ENCODE peak calls at places on chromosomes 11 and 22, in six cellular contexts. One of them, this sample, is unnamed.

GRCh38 chr11:6486256-6486655 is 5.0 kb downstream of the TIMM10B start:
- DNase-seq in activated CD4-positive, alpha-beta memory T cell treated with anti-CD3 and anti-CD28 coated beads, Interleukin-2, amount 10 ng/mL, durations not matched to agents 7 days and 5 days: no peak
- DNase-seq in activated naive CD4-positive, alpha-beta T cell: no peak
- DNase-seq in body of pancreas: no peak
- DNase-seq in T-helper 17 cell: no peak
- DNase-seq in NCI-H524: no peak
- DNase-seq in this sample: no peak

GRCh38 chr11:128576555-128576954 is 10.8 kb downstream of the ETS1 start:
- DNase-seq in activated CD4-positive, alpha-beta memory T cell treated with anti-CD3 and anti-CD28 coated beads, Interleukin-2, amount 10 ng/mL, durations not matched to agents 7 days and 5 days: no peak
- DNase-seq in activated naive CD4-positive, alpha-beta T cell: no peak
- DNase-seq in body of pancreas: no peak
- DNase-seq in T-helper 17 cell: no peak
- DNase-seq in NCI-H524: no peak
- DNase-seq in this sample: no peak

GRCh38 chr22:39133871-39134270 is 18.6 kb downstream of the CBX7 start:
- DNase-seq in activated CD4-positive, alpha-beta memory T cell treated with anti-CD3 and anti-CD28 coated beads, Interleukin-2, amount 10 ng/mL, durations not matched to agents 7 days and 5 days: no peak
- DNase-seq in activated naive CD4-positive, alpha-beta T cell: no peak
- DNase-seq in body of pancreas: no peak
- DNase-seq in T-helper 17 cell: no peak
- DNase-seq in NCI-H524: no peak
- DNase-seq in this sample: no peak

GRCh38 chr11:121536116-121536515 is 83.3 kb upstream of the SORL1-AS1 start:
- DNase-seq in activated CD4-positive, alpha-beta memory T cell treated with anti-CD3 and anti-CD28 coated beads, Interleukin-2, amount 10 ng/mL, durations not matched to agents 7 days and 5 days: no peak
- DNase-seq in activated naive CD4-positive, alpha-beta T cell: no peak
- DNase-seq in body of pancreas: no peak
- DNase-seq in T-helper 17 cell: no peak
- DNase-seq in NCI-H524: no peak
- DNase-seq in this sample: no peak

GRCh38 chr11:64598797-64599697 is 8.0 kb downstream of the SLC22A12 start:
- DNase-seq in activated CD4-positive, alpha-beta memory T cell treated with anti-CD3 and anti-CD28 coated beads, Interleukin-2, amount 10 ng/mL, durations not matched to agents 7 days and 5 days: no peak
- DNase-seq in activated naive CD4-positive, alpha-beta T cell: no peak
- DNase-seq in body of pancreas: no peak
- DNase-seq in T-helper 17 cell: no peak
- DNase-seq in NCI-H524: no peak
- DNase-seq in this sample: no peak

GRCh38 chr11:67632175-67632981 is 2.6 kb upstream of the NUDT8 start:
- DNase-seq in activated CD4-positive, alpha-beta memory T cell treated with anti-CD3 and anti-CD28 coated beads, Interleukin-2, amount 10 ng/mL, durations not matched to agents 7 days and 5 days: no peak
- DNase-seq in activated naive CD4-positive, alpha-beta T cell: no peak
- DNase-seq in body of pancreas: peak
- DNase-seq in T-helper 17 cell: no peak
- DNase-seq in NCI-H524: no peak
- DNase-seq in this sample: no peak

GRCh38 chr11:14386895-14387480 is 28.0 kb upstream of the RRAS2 start:
- DNase-seq in activated CD4-positive, alpha-beta memory T cell treated with anti-CD3 and anti-CD28 coated beads, Interleukin-2, amount 10 ng/mL, durations not matched to agents 7 days and 5 days: no peak
- DNase-seq in activated naive CD4-positive, alpha-beta T cell: no peak
- DNase-seq in body of pancreas: no peak
- DNase-seq in T-helper 17 cell: no peak
- DNase-seq in NCI-H524: peak
- DNase-seq in this sample: no peak

GRCh38 chr22:35150163-35151107 is 84.5 kb downstream of the ISX start:
- DNase-seq in activated CD4-positive, alpha-beta memory T cell treated with anti-CD3 and anti-CD28 coated beads, Interleukin-2, amount 10 ng/mL, durations not matched to agents 7 days and 5 days: peak
- DNase-seq in activated naive CD4-positive, alpha-beta T cell: peak
- DNase-seq in body of pancreas: peak
- DNase-seq in T-helper 17 cell: peak
- DNase-seq in NCI-H524: peak
- DNase-seq in this sample: peak

GRCh38 chr11:72642815-72643511 is 31.3 kb downstream of the PDE2A start:
- DNase-seq in activated CD4-positive, alpha-beta memory T cell treated with anti-CD3 and anti-CD28 coated beads, Interleukin-2, amount 10 ng/mL, durations not matched to agents 7 days and 5 days: peak
- DNase-seq in activated naive CD4-positive, alpha-beta T cell: peak
- DNase-seq in body of pancreas: peak
- DNase-seq in T-helper 17 cell: peak
- DNase-seq in NCI-H524: no peak
- DNase-seq in this sample: peak

GRCh38 chr22:49789289-49790141 is 38.2 kb downstream of the BRD1 start:
- DNase-seq in activated CD4-positive, alpha-beta memory T cell treated with anti-CD3 and anti-CD28 coated beads, Interleukin-2, amount 10 ng/mL, durations not matched to agents 7 days and 5 days: peak
- DNase-seq in activated naive CD4-positive, alpha-beta T cell: no peak
- DNase-seq in body of pancreas: no peak
- DNase-seq in T-helper 17 cell: no peak
- DNase-seq in NCI-H524: no peak
- DNase-seq in this sample: no peak

GRCh38 chr11:67572747-67573419 is 10.7 kb upstream of the GSTP1 start:
- DNase-seq in activated CD4-positive, alpha-beta memory T cell treated with anti-CD3 and anti-CD28 coated beads, Interleukin-2, amount 10 ng/mL, durations not matched to agents 7 days and 5 days: peak
- DNase-seq in activated naive CD4-positive, alpha-beta T cell: no peak
- DNase-seq in body of pancreas: peak
- DNase-seq in T-helper 17 cell: no peak
- DNase-seq in NCI-H524: peak
- DNase-seq in this sample: no peak

GRCh38 chr11:130782361-130783221 is 133.7 kb downstream of the SNX19 start:
- DNase-seq in activated CD4-positive, alpha-beta memory T cell treated with anti-CD3 and anti-CD28 coated beads, Interleukin-2, amount 10 ng/mL, durations not matched to agents 7 days and 5 days: no peak
- DNase-seq in activated naive CD4-positive, alpha-beta T cell: no peak
- DNase-seq in body of pancreas: no peak
- DNase-seq in T-helper 17 cell: no peak
- DNase-seq in NCI-H524: no peak
- DNase-seq in this sample: no peak

GRCh38 chr11:20131744-20132666 is 28.3 kb downstream of the DBX1 start:
- DNase-seq in activated CD4-positive, alpha-beta memory T cell treated with anti-CD3 and anti-CD28 coated beads, Interleukin-2, amount 10 ng/mL, durations not matched to agents 7 days and 5 days: peak
- DNase-seq in activated naive CD4-positive, alpha-beta T cell: no peak
- DNase-seq in body of pancreas: peak
- DNase-seq in T-helper 17 cell: peak
- DNase-seq in NCI-H524: peak
- DNase-seq in this sample: peak

GRCh38 chr11:7516488-7516887 is 2.7 kb downstream of the PPFIBP2 start:
- DNase-seq in activated CD4-positive, alpha-beta memory T cell treated with anti-CD3 and anti-CD28 coated beads, Interleukin-2, amount 10 ng/mL, durations not matched to agents 7 days and 5 days: no peak
- DNase-seq in activated naive CD4-positive, alpha-beta T cell: no peak
- DNase-seq in body of pancreas: no peak
- DNase-seq in T-helper 17 cell: no peak
- DNase-seq in NCI-H524: no peak
- DNase-seq in this sample: no peak

GRCh38 chr11:71238285-71238875 is 14.0 kb downstream of the SHANK2 start:
- DNase-seq in activated CD4-positive, alpha-beta memory T cell treated with anti-CD3 and anti-CD28 coated beads, Interleukin-2, amount 10 ng/mL, durations not matched to agents 7 days and 5 days: no peak
- DNase-seq in activated naive CD4-positive, alpha-beta T cell: no peak
- DNase-seq in body of pancreas: no peak
- DNase-seq in T-helper 17 cell: no peak
- DNase-seq in NCI-H524: no peak
- DNase-seq in this sample: no peak

GRCh38 chr11:27698872-27699241 is 1.4 kb downstream of the BDNF start:
- DNase-seq in activated CD4-positive, alpha-beta memory T cell treated with anti-CD3 and anti-CD28 coated beads, Interleukin-2, amount 10 ng/mL, durations not matched to agents 7 days and 5 days: peak
- DNase-seq in activated naive CD4-positive, alpha-beta T cell: peak
- DNase-seq in body of pancreas: peak
- DNase-seq in T-helper 17 cell: no peak
- DNase-seq in NCI-H524: peak
- DNase-seq in this sample: peak

GRCh38 chr22:38218661-38219331 is 17.0 kb downstream of the MAFF start:
- DNase-seq in activated CD4-positive, alpha-beta memory T cell treated with anti-CD3 and anti-CD28 coated beads, Interleukin-2, amount 10 ng/mL, durations not matched to agents 7 days and 5 days: peak
- DNase-seq in activated naive CD4-positive, alpha-beta T cell: no peak
- DNase-seq in body of pancreas: peak
- DNase-seq in T-helper 17 cell: peak
- DNase-seq in NCI-H524: no peak
- DNase-seq in this sample: peak

GRCh38 chr11:126840975-126841374 is 159.6 kb downstream of the KIRREL3 start:
- DNase-seq in activated CD4-positive, alpha-beta memory T cell treated with anti-CD3 and anti-CD28 coated beads, Interleukin-2, amount 10 ng/mL, durations not matched to agents 7 days and 5 days: no peak
- DNase-seq in activated naive CD4-positive, alpha-beta T cell: no peak
- DNase-seq in body of pancreas: no peak
- DNase-seq in T-helper 17 cell: no peak
- DNase-seq in NCI-H524: no peak
- DNase-seq in this sample: no peak

GRCh38 chr22:44085743-44086741 is 61.9 kb downstream of the PARVB start:
- DNase-seq in activated CD4-positive, alpha-beta memory T cell treated with anti-CD3 and anti-CD28 coated beads, Interleukin-2, amount 10 ng/mL, durations not matched to agents 7 days and 5 days: peak
- DNase-seq in activated naive CD4-positive, alpha-beta T cell: no peak
- DNase-seq in body of pancreas: peak
- DNase-seq in T-helper 17 cell: no peak
- DNase-seq in NCI-H524: no peak
- DNase-seq in this sample: no peak

GRCh38 chr11:126410649-126411048 is 55.2 kb downstream of the ST3GAL4 start:
- DNase-seq in activated CD4-positive, alpha-beta memory T cell treated with anti-CD3 and anti-CD28 coated beads, Interleukin-2, amount 10 ng/mL, durations not matched to agents 7 days and 5 days: no peak
- DNase-seq in activated naive CD4-positive, alpha-beta T cell: no peak
- DNase-seq in body of pancreas: no peak
- DNase-seq in T-helper 17 cell: no peak
- DNase-seq in NCI-H524: no peak
- DNase-seq in this sample: no peak

GRCh38 chr11:72224587-72225410 is at the start of gene INPPL1:
- DNase-seq in activated CD4-positive, alpha-beta memory T cell treated with anti-CD3 and anti-CD28 coated beads, Interleukin-2, amount 10 ng/mL, durations not matched to agents 7 days and 5 days: peak
- DNase-seq in activated naive CD4-positive, alpha-beta T cell: no peak
- DNase-seq in body of pancreas: peak
- DNase-seq in T-helper 17 cell: no peak
- DNase-seq in NCI-H524: no peak
- DNase-seq in this sample: peak

GRCh38 chr11:7321708-7322448 is 70.2 kb downstream of the SYT9 start:
- DNase-seq in activated CD4-positive, alpha-beta memory T cell treated with anti-CD3 and anti-CD28 coated beads, Interleukin-2, amount 10 ng/mL, durations not matched to agents 7 days and 5 days: no peak
- DNase-seq in activated naive CD4-positive, alpha-beta T cell: no peak
- DNase-seq in body of pancreas: no peak
- DNase-seq in T-helper 17 cell: no peak
- DNase-seq in NCI-H524: no peak
- DNase-seq in this sample: no peak

GRCh38 chr11:61797263-61797944 is 4.7 kb downstream of the FEN1 start:
- DNase-seq in activated CD4-positive, alpha-beta memory T cell treated with anti-CD3 and anti-CD28 coated beads, Interleukin-2, amount 10 ng/mL, durations not matched to agents 7 days and 5 days: peak
- DNase-seq in activated naive CD4-positive, alpha-beta T cell: no peak
- DNase-seq in body of pancreas: peak
- DNase-seq in T-helper 17 cell: peak
- DNase-seq in NCI-H524: peak
- DNase-seq in this sample: no peak

GRCh38 chr11:2790581-2790925 is 90.8 kb upstream of the KCNQ1OT1 start:
- DNase-seq in activated CD4-positive, alpha-beta memory T cell treated with anti-CD3 and anti-CD28 coated beads, Interleukin-2, amount 10 ng/mL, durations not matched to agents 7 days and 5 days: no peak
- DNase-seq in activated naive CD4-positive, alpha-beta T cell: no peak
- DNase-seq in body of pancreas: peak
- DNase-seq in T-helper 17 cell: no peak
- DNase-seq in NCI-H524: no peak
- DNase-seq in this sample: peak

GRCh38 chr11:15563054-15563453 is 448.3 kb downstream of the INSC start:
- DNase-seq in activated CD4-positive, alpha-beta memory T cell treated with anti-CD3 and anti-CD28 coated beads, Interleukin-2, amount 10 ng/mL, durations not matched to agents 7 days and 5 days: no peak
- DNase-seq in activated naive CD4-positive, alpha-beta T cell: no peak
- DNase-seq in body of pancreas: no peak
- DNase-seq in T-helper 17 cell: no peak
- DNase-seq in NCI-H524: no peak
- DNase-seq in this sample: no peak

GRCh38 chr11:106391771-106392412 is 314.4 kb downstream of the AASDHPPT start:
- DNase-seq in activated CD4-positive, alpha-beta memory T cell treated with anti-CD3 and anti-CD28 coated beads, Interleukin-2, amount 10 ng/mL, durations not matched to agents 7 days and 5 days: no peak
- DNase-seq in activated naive CD4-positive, alpha-beta T cell: no peak
- DNase-seq in body of pancreas: no peak
- DNase-seq in T-helper 17 cell: no peak
- DNase-seq in NCI-H524: no peak
- DNase-seq in this sample: no peak

GRCh38 chr22:30115705-30116104 is 35.4 kb downstream of the HORMAD2 start:
- DNase-seq in activated CD4-positive, alpha-beta memory T cell treated with anti-CD3 and anti-CD28 coated beads, Interleukin-2, amount 10 ng/mL, durations not matched to agents 7 days and 5 days: no peak
- DNase-seq in activated naive CD4-positive, alpha-beta T cell: no peak
- DNase-seq in body of pancreas: no peak
- DNase-seq in T-helper 17 cell: no peak
- DNase-seq in NCI-H524: no peak
- DNase-seq in this sample: no peak

GRCh38 chr22:27391092-27391770 is 410.3 kb downstream of the MN1 start:
- DNase-seq in activated CD4-positive, alpha-beta memory T cell treated with anti-CD3 and anti-CD28 coated beads, Interleukin-2, amount 10 ng/mL, durations not matched to agents 7 days and 5 days: no peak
- DNase-seq in activated naive CD4-positive, alpha-beta T cell: no peak
- DNase-seq in body of pancreas: peak
- DNase-seq in T-helper 17 cell: no peak
- DNase-seq in NCI-H524: no peak
- DNase-seq in this sample: no peak

GRCh38 chr11:62974848-62975522 is 9.8 kb downstream of the SLC22A6 start:
- DNase-seq in activated CD4-positive, alpha-beta memory T cell treated with anti-CD3 and anti-CD28 coated beads, Interleukin-2, amount 10 ng/mL, durations not matched to agents 7 days and 5 days: no peak
- DNase-seq in activated naive CD4-positive, alpha-beta T cell: no peak
- DNase-seq in body of pancreas: peak
- DNase-seq in T-helper 17 cell: no peak
- DNase-seq in NCI-H524: peak
- DNase-seq in this sample: peak

GRCh38 chr11:68763181-68763721 is 11.9 kb upstream of the TESMIN start:
- DNase-seq in activated CD4-positive, alpha-beta memory T cell treated with anti-CD3 and anti-CD28 coated beads, Interleukin-2, amount 10 ng/mL, durations not matched to agents 7 days and 5 days: no peak
- DNase-seq in activated naive CD4-positive, alpha-beta T cell: no peak
- DNase-seq in body of pancreas: no peak
- DNase-seq in T-helper 17 cell: no peak
- DNase-seq in NCI-H524: no peak
- DNase-seq in this sample: peak

GRCh38 chr11:62892077-62892922 is 11.6 kb downstream of the SLC3A2 start:
- DNase-seq in activated CD4-positive, alpha-beta memory T cell treated with anti-CD3 and anti-CD28 coated beads, Interleukin-2, amount 10 ng/mL, durations not matched to agents 7 days and 5 days: no peak
- DNase-seq in activated naive CD4-positive, alpha-beta T cell: no peak
- DNase-seq in body of pancreas: no peak
- DNase-seq in T-helper 17 cell: no peak
- DNase-seq in NCI-H524: no peak
- DNase-seq in this sample: no peak

GRCh38 chr22:24330636-24331035 is 60.0 kb downstream of the SPECC1L start:
- DNase-seq in activated CD4-positive, alpha-beta memory T cell treated with anti-CD3 and anti-CD28 coated beads, Interleukin-2, amount 10 ng/mL, durations not matched to agents 7 days and 5 days: no peak
- DNase-seq in activated naive CD4-positive, alpha-beta T cell: no peak
- DNase-seq in body of pancreas: no peak
- DNase-seq in T-helper 17 cell: no peak
- DNase-seq in NCI-H524: no peak
- DNase-seq in this sample: no peak

This sample was measured in mesothelial cell of epicardium.